ENCODE peak calls at places on chromosomes 7 and 10, in six cellular contexts. One of them, this sample, is unnamed.

GRCh38 chr10:110571093-110571743 is 3.7 kb downstream of the SMC3 start:
- DNase-seq in heart left ventricle: no peak
- DNase-seq in type B pancreatic cell: no peak
- DNase-seq in HFF-Myc: no peak
- DNase-seq in cardiac fibroblast: no peak
- DNase-seq in ovary: no peak
- DNase-seq in this sample: no peak

GRCh38 chr10:63466168-63466935 is 575 bp upstream of the JMJD1C start:
- DNase-seq in heart left ventricle: peak; percentile 73
- DNase-seq in type B pancreatic cell: no peak
- DNase-seq in HFF-Myc: no peak
- DNase-seq in cardiac fibroblast: peak; percentile 72
- DNase-seq in ovary: no peak
- DNase-seq in this sample: peak; percentile 69

GRCh38 chr10:9254353-9254752 is 1199.9 kb downstream of the GATA3 start:
- DNase-seq in heart left ventricle: no peak
- DNase-seq in type B pancreatic cell: no peak
- DNase-seq in HFF-Myc: peak; percentile 22
- DNase-seq in cardiac fibroblast: peak; percentile 17
- DNase-seq in ovary: no peak
- DNase-seq in this sample: no peak

GRCh38 chr10:69728335-69728861 is 73.3 kb upstream of the COL13A1 start:
- DNase-seq in heart left ventricle: no peak
- DNase-seq in type B pancreatic cell: no peak
- DNase-seq in HFF-Myc: peak; percentile 59
- DNase-seq in cardiac fibroblast: peak; percentile 70
- DNase-seq in ovary: no peak
- DNase-seq in this sample: no peak

GRCh38 chr7:41096921-41097320 is 606.0 kb downstream of the INHBA start:
- DNase-seq in heart left ventricle: no peak
- DNase-seq in type B pancreatic cell: no peak
- DNase-seq in HFF-Myc: no peak
- DNase-seq in cardiac fibroblast: peak; percentile 67
- DNase-seq in ovary: no peak
- DNase-seq in this sample: no peak

GRCh38 chr7:77434570-77434969 is 18.4 kb upstream of the GSAP start:
- DNase-seq in heart left ventricle: no peak
- DNase-seq in type B pancreatic cell: no peak
- DNase-seq in HFF-Myc: peak; percentile 24
- DNase-seq in cardiac fibroblast: no peak
- DNase-seq in ovary: no peak
- DNase-seq in this sample: no peak

GRCh38 chr10:86700851-86701617 is 32.7 kb downstream of the LDB3 start:
- DNase-seq in heart left ventricle: no peak
- DNase-seq in type B pancreatic cell: no peak
- DNase-seq in HFF-Myc: no peak
- DNase-seq in cardiac fibroblast: no peak
- DNase-seq in ovary: peak; percentile 1
- DNase-seq in this sample: no peak

GRCh38 chr10:33315891-33316290 is 18.6 kb downstream of the NRP1 start:
- DNase-seq in heart left ventricle: no peak
- DNase-seq in type B pancreatic cell: no peak
- DNase-seq in HFF-Myc: no peak
- DNase-seq in cardiac fibroblast: no peak
- DNase-seq in ovary: no peak
- DNase-seq in this sample: no peak

GRCh38 chr7:47186316-47186715 is 395.6 kb downstream of the TNS3 start:
- DNase-seq in heart left ventricle: no peak
- DNase-seq in type B pancreatic cell: no peak
- DNase-seq in HFF-Myc: no peak
- DNase-seq in cardiac fibroblast: no peak
- DNase-seq in ovary: no peak
- DNase-seq in this sample: no peak

GRCh38 chr10:12299222-12299973 is 49.9 kb upstream of the CAMK1D start:
- DNase-seq in heart left ventricle: no peak
- DNase-seq in type B pancreatic cell: no peak
- DNase-seq in HFF-Myc: no peak
- DNase-seq in cardiac fibroblast: no peak
- DNase-seq in ovary: no peak
- DNase-seq in this sample: no peak

GRCh38 chr10:1050145-1050544 is 1.2 kb upstream of the IDI1 start:
- DNase-seq in heart left ventricle: no peak
- DNase-seq in type B pancreatic cell: no peak
- DNase-seq in HFF-Myc: no peak
- DNase-seq in cardiac fibroblast: peak; percentile 34
- DNase-seq in ovary: no peak
- DNase-seq in this sample: no peak

GRCh38 chr7:23431596-23432284 is 38.6 kb downstream of the IGF2BP3 start:
- DNase-seq in heart left ventricle: no peak
- DNase-seq in type B pancreatic cell: no peak
- DNase-seq in HFF-Myc: no peak
- DNase-seq in cardiac fibroblast: no peak
- DNase-seq in ovary: no peak
- DNase-seq in this sample: no peak

GRCh38 chr7:5597772-5598171 is 174.1 kb upstream of the TNRC18 start:
- DNase-seq in heart left ventricle: no peak
- DNase-seq in type B pancreatic cell: no peak
- DNase-seq in HFF-Myc: no peak
- DNase-seq in cardiac fibroblast: peak; percentile 33
- DNase-seq in ovary: peak; percentile 69
- DNase-seq in this sample: no peak

GRCh38 chr10:8726666-8727065 is 672.2 kb downstream of the GATA3 start:
- DNase-seq in heart left ventricle: no peak
- DNase-seq in type B pancreatic cell: no peak
- DNase-seq in HFF-Myc: no peak
- DNase-seq in cardiac fibroblast: no peak
- DNase-seq in ovary: no peak
- DNase-seq in this sample: no peak

GRCh38 chr10:9807848-9808247 is 1209.8 kb upstream of the CELF2 start:
- DNase-seq in heart left ventricle: no peak
- DNase-seq in type B pancreatic cell: no peak
- DNase-seq in HFF-Myc: no peak
- DNase-seq in cardiac fibroblast: no peak
- DNase-seq in ovary: no peak
- DNase-seq in this sample: no peak

GRCh38 chr7:102883098-102883860 is 29.5 kb upstream of the LRRC17 start:
- DNase-seq in heart left ventricle: no peak
- DNase-seq in type B pancreatic cell: no peak
- DNase-seq in HFF-Myc: no peak
- DNase-seq in cardiac fibroblast: peak; percentile 69
- DNase-seq in ovary: no peak
- DNase-seq in this sample: no peak

GRCh38 chr7:131596785-131597184 is 40.4 kb upstream of the PODXL start:
- DNase-seq in heart left ventricle: no peak
- DNase-seq in type B pancreatic cell: no peak
- DNase-seq in HFF-Myc: no peak
- DNase-seq in cardiac fibroblast: no peak
- DNase-seq in ovary: no peak
- DNase-seq in this sample: no peak

DNA sequence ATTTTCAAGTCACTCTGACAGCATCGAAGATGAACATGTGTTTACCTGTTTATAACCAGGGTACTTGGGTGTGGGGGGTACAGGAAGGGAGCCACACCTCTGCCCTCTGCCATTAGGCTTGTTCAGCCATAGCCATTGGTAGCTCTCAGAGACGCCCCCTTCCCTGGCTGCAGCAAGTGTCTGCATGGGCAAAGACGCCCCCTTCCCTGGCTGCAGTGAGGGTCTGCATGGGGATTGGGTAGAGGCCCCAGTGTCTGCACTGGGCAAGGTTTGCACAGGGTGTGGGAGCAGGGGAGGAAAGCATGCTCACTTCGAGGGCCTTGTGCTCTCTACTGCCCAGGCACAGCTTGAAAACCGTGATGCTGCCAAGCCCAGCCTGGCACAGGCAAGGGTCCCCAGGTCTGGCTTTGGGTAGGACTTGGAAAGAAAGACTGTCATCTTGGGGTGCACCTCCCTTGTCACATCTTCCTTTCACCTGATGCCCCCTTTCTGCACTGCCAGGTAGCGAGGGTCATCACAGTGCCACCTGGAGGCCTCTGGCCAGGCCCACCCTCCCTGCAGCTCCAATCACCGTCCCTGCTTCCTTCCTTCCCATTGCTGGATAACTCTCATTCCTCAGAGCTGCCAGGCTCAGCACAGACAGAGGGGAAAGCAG is 3.7 kb downstream of the TMEM225B start:
- DNase-seq in heart left ventricle: no peak
- DNase-seq in type B pancreatic cell: peak; percentile 60
- DNase-seq in HFF-Myc: no peak
- DNase-seq in cardiac fibroblast: no peak
- DNase-seq in ovary: no peak
- DNase-seq in this sample: no peak
- TF ChIP-seq CTCF in heart left ventricle: no peak
- TF ChIP-seq CTCF in type B pancreatic cell: no peak
- TF ChIP-seq CTCF in HFF-Myc: peak; percentile 8
- TF ChIP-seq CTCF in cardiac fibroblast: no peak
- TF ChIP-seq CTCF in ovary: no peak
- TF ChIP-seq CTCF in this sample: no peak

DNA sequence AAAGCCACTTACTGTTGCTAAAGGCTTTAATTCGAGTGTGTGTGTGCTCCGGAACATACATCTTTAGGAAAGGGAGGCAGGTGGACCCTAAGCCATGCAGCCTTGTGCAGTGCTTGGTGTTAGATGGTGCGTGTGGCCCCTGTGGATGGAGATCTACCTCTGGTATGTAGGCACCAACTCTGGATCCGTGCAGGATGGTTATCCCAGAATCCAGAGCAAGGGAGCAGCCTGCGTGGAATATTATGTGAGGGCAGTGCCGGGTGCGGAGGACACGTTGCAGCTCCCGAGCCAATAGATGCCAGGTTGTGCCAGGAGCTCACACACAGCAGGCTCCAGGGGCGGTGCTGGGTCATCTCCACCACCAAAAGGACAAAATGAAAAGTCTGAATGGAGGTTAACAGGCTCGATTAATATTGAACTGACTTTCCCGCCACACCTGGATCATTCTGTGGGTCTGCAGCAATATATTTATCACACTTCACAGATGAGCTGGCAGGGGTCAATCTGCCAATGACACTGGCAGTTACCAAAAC is 143.0 kb upstream of the NPS start:
- DNase-seq in heart left ventricle: no peak
- DNase-seq in type B pancreatic cell: no peak
- DNase-seq in HFF-Myc: no peak
- DNase-seq in cardiac fibroblast: no peak
- DNase-seq in ovary: peak; percentile 10
- DNase-seq in this sample: no peak
- TF ChIP-seq CTCF in heart left ventricle: no peak
- TF ChIP-seq CTCF in type B pancreatic cell: no peak
- TF ChIP-seq CTCF in HFF-Myc: no peak
- TF ChIP-seq CTCF in cardiac fibroblast: no peak
- TF ChIP-seq CTCF in ovary: no peak
- TF ChIP-seq CTCF in this sample: no peak

GRCh38 chr7:54773472-54774399 is 14.7 kb upstream of the SEC61G start:
- DNase-seq in heart left ventricle: peak; percentile 84
- DNase-seq in type B pancreatic cell: peak; percentile 82
- DNase-seq in HFF-Myc: peak; percentile 66
- DNase-seq in cardiac fibroblast: peak; percentile 89
- DNase-seq in ovary: peak; percentile 88
- DNase-seq in this sample: peak; percentile 86
- TF ChIP-seq CTCF in heart left ventricle: peak; percentile 80
- TF ChIP-seq CTCF in type B pancreatic cell: peak; percentile 93
- TF ChIP-seq CTCF in HFF-Myc: peak; percentile 79
- TF ChIP-seq CTCF in cardiac fibroblast: peak; percentile 87
- TF ChIP-seq CTCF in ovary: peak; percentile 64
- TF ChIP-seq CTCF in this sample: peak; percentile 67

GRCh38 chr10:58217612-58218011 is 50.1 kb downstream of the IPMK start:
- DNase-seq in heart left ventricle: no peak
- DNase-seq in type B pancreatic cell: no peak
- DNase-seq in HFF-Myc: no peak
- DNase-seq in cardiac fibroblast: peak; percentile 27
- DNase-seq in ovary: no peak
- DNase-seq in this sample: no peak
- TF ChIP-seq CTCF in heart left ventricle: no peak
- TF ChIP-seq CTCF in type B pancreatic cell: no peak
- TF ChIP-seq CTCF in HFF-Myc: no peak
- TF ChIP-seq CTCF in cardiac fibroblast: no peak
- TF ChIP-seq CTCF in ovary: no peak
- TF ChIP-seq CTCF in this sample: no peak

DNA sequence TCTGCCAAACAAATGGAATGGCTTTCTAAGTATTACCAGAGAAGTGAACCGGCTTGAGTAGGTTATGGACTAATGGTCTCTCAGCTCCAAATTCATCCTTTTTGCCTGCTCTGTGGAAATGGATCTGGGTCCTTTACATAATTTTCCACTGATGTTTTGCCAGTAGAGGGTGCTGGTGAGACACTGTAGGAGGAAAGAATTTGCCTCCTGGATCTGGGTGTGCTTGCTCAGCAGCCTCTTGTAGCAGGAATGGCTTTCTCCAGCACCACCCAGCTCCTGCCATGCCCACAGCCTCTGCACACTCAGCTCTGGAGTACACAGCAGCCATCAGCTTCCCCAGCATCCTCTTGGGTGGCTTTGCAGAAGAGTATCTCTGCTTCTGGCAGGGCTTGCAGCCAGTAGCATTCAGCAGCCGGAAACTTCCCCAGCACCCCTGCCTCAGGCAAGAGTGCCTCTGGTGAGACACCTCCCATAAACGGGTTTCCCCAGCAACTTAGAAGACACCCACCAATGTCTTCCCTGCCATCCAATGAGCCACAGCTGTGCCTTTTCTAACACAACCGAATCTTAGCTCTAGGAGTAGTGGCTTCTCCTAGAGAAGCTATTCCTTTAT is 235.0 kb upstream of the PLPP4 start:
- DNase-seq in heart left ventricle: no peak
- DNase-seq in type B pancreatic cell: no peak
- DNase-seq in HFF-Myc: peak; percentile 36
- DNase-seq in cardiac fibroblast: peak; percentile 35
- DNase-seq in ovary: no peak
- DNase-seq in this sample: no peak
- TF ChIP-seq CTCF in heart left ventricle: no peak
- TF ChIP-seq CTCF in type B pancreatic cell: peak; percentile 73
- TF ChIP-seq CTCF in HFF-Myc: peak; percentile 57
- TF ChIP-seq CTCF in cardiac fibroblast: peak; percentile 39
- TF ChIP-seq CTCF in ovary: no peak
- TF ChIP-seq CTCF in this sample: no peak

DNA sequence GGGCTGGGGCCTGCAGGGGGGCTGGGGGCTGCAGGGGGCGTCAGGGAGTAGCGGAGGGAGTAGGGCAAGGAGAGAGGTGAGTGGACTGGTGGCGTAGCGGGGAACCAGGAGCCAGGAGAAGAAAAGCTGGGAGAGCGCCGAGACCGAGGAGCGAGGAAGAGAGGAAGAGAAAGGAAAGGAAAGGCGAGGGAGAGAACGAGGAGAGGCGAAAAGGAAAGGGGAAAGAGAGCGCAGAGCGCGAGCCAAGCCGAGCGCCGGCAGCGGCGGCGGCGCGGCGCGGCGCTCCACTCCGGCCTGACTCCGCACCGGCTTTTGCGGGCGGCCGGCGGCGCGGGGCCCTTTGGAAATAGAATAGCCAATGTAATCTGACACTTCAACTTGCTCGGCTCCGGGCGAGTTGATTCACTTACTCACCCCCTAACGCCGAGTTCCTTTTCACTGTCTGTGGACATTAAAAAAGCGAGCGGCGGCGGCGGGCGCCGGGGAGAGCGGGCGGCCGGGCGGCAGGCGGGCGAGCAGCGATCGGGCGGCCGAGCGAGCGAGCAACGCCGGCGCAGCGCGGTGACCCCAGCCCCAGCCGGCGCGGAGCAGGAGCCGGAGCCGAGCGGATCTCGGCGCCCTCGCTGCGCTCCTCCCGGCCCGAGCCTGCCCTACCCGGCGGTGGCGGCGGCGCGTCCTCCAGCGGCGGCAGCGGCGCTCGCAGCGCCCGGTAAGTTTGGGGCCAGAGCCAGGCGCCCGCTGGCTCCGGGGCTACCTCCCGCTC is at the start of gene ZMIZ1:
- DNase-seq in heart left ventricle: peak; percentile 93
- DNase-seq in type B pancreatic cell: peak; percentile 91
- DNase-seq in HFF-Myc: peak; percentile 71
- DNase-seq in cardiac fibroblast: peak; percentile 95
- DNase-seq in ovary: peak; percentile 89
- DNase-seq in this sample: peak; percentile 96
- TF ChIP-seq CTCF in heart left ventricle: no peak
- TF ChIP-seq CTCF in type B pancreatic cell: peak; percentile 30
- TF ChIP-seq CTCF in HFF-Myc: no peak
- TF ChIP-seq CTCF in cardiac fibroblast: no peak
- TF ChIP-seq CTCF in ovary: no peak
- TF ChIP-seq CTCF in this sample: no peak

This sample was measured in right atrium auricular region.